ENCODE peak calls at places on chromosomes 6 and 20, in six cellular contexts. A, U, L, O, C and J are unnamed samples.

GRCh38 chr6:36386495-36387439 is 702 bp downstream of the ETV7 start:
- DNase-seq in C (no peak), U (no peak), A (no peak), O (peak; percentile 23), L (no peak), J (peak; percentile 61)

GRCh38 chr6:94956910-94957309 is 620.4 kb upstream of the MANEA start:
- DNase-seq in C (no peak), L (no peak), A (no peak), U (no peak), O (no peak), J (no peak)

GRCh38 chr20:48171071-48171470 is 385.8 kb upstream of the SULF2 start:
- DNase-seq in C (no peak), A (no peak), L (no peak), O (no peak), U (no peak), J (no peak)

GRCh38 chr6:6224933-6225486 is 95.5 kb downstream of the F13A1 start:
- DNase-seq in A (no peak), L (no peak), U (no peak), O (no peak), C (no peak), J (no peak)

GRCh38 chr6:3906191-3907019 is 57.2 kb downstream of the FAM50B start:
- DNase-seq in O (no peak), A (no peak), L (no peak), U (no peak), C (no peak), J (no peak)

GRCh38 chr20:63635431-63636141 is 8.7 kb upstream of the GMEB2 start:
- DNase-seq in L (no peak), C (no peak), O (peak; percentile 58), A (peak; percentile 54), U (peak; percentile 64), J (no peak)

GRCh38 chr20:5070570-5070969 is 49.2 kb downstream of the PCNA start:
- DNase-seq in C (no peak), O (no peak), A (no peak), L (no peak), U (no peak), J (no peak)

GRCh38 chr20:38997622-38998021 is 35.5 kb downstream of the DHX35 start:
- DNase-seq in C (no peak), A (peak; percentile 29), L (no peak), O (peak; percentile 37), U (peak; percentile 66), J (peak; percentile 82)

GRCh38 chr6:135270676-135271536 is 89.8 kb downstream of the MYB start:
- DNase-seq in U (no peak), O (no peak), C (no peak), L (no peak), A (no peak), J (no peak)

GRCh38 chr20:9886227-9886626 is 47.4 kb upstream of the PAK5 start:
- DNase-seq in C (no peak), O (no peak), U (no peak), L (no peak), A (no peak), J (no peak)

GRCh38 chr6:53394704-53395103 is 46.0 kb upstream of the ELOVL5 start:
- DNase-seq in O (no peak), A (no peak), U (no peak), L (no peak), C (no peak), J (no peak)

GRCh38 chr6:137307163-137307851 is 88.1 kb upstream of the IFNGR1 start:
- DNase-seq in L (no peak), O (no peak), C (no peak), A (no peak), U (no peak), J (no peak)

GRCh38 chr20:34515484-34516037 is 661 bp upstream of the DYNLRB1 start:
- DNase-seq in C (no peak), O (peak; percentile 60), U (peak; percentile 83), L (peak; percentile 44), A (peak; percentile 52), J (peak; percentile 81)

GRCh38 chr6:138454976-138455706 is 44.2 kb downstream of the NHSL1 start:
- DNase-seq in C (no peak), U (peak; percentile 53), A (peak; percentile 40), O (peak; percentile 59), L (no peak), J (no peak)